ENCODE peak calls at places on chromosome 15, in four cellular contexts. Z, S, M and G are unnamed samples. For H3K27me3, the result is how much of the 10 kb centered on the place peaks cover.

GRCh38 chr15:73899197-73900128 is 26.1 kb downstream of the TBC1D21 start:
- DNase-seq in Z (no peak), S (no peak), M (no peak), G (no peak)

GRCh38 chr15:78570710-78571109 is 5.4 kb downstream of the CHRNA5 start:
- DNase-seq in Z (no peak), S (no peak), M (no peak), G (no peak)

GRCh38 chr15:74141591-74141990 is 11.2 kb downstream of the ISLR2 start:
- DNase-seq in Z (no peak), S (no peak), M (no peak), G (no peak)

GRCh38 chr15:61660579-61660978 is 399.7 kb downstream of the VPS13C start:
- DNase-seq in Z (no peak), S (no peak), M (peak), G (no peak)

GRCh38 chr15:95129589-95129988 is 898.2 kb downstream of the MCTP2 start:
- DNase-seq in Z (no peak), S (peak), M (peak), G (no peak)

GRCh38 chr15:44735482-44736260 is 657 bp upstream of the TRIM69 start:
- DNase-seq in Z (no peak), S (peak), M (no peak), G (no peak)

GRCh38 chr15:77584201-77584600 is 48.5 kb downstream of the LINGO1 start:
- DNase-seq in Z (no peak), S (no peak), M (no peak), G (no peak)

GRCh38 chr15:89666147-89666857 is 11.0 kb upstream of the KIF7 start:
- DNase-seq in Z (no peak), S (no peak), M (no peak), G (no peak)

GRCh38 chr15:27850961-27851636 is 248.0 kb downstream of the OCA2 start:
- DNase-seq in Z (no peak), S (no peak), M (no peak), G (no peak)

GRCh38 chr15:72365844-72366243 is 10.0 kb downstream of the HEXA start:
- DNase-seq in Z (no peak), S (no peak), M (no peak), G (no peak)

GRCh38 chr15:42184736-42185135 is 23.4 kb downstream of the VPS39 start:
- DNase-seq in Z (no peak), S (no peak), M (no peak), G (no peak)

GRCh38 chr15:81356252-81356651 is 17.8 kb downstream of the TMC3 start:
- DNase-seq in Z (no peak), S (no peak), M (no peak), G (no peak)

GRCh38 chr15:65416845-65417416 is 5.8 kb downstream of the IGDCC4 start:
- DNase-seq in Z (no peak), S (peak), M (no peak), G (no peak)

GRCh38 chr15:101597360-101597928 is 54.7 kb downstream of the TM2D3 start:
- DNase-seq in Z (no peak), S (no peak), M (no peak), G (no peak)

GRCh38 chr15:25783607-25784131 is 79.5 kb downstream of the ATP10A start:
- DNase-seq in Z (no peak), S (no peak), M (no peak), G (no peak)

GRCh38 chr15:62848631-62849050 is 193.9 kb upstream of the TPM1 start:
- DNase-seq in Z (no peak), S (no peak), M (no peak), G (no peak)

GRCh38 chr15:66042624-66043023 is 173.3 kb downstream of the RAB11A start:
- DNase-seq in Z (no peak), S (no peak), M (no peak), G (no peak)

GRCh38 chr15:94858011-94858410 is 626.6 kb downstream of the MCTP2 start:
- DNase-seq in Z (no peak), S (no peak), M (no peak), G (no peak)

GRCh38 chr15:78140296-78140695 is 8.9 kb upstream of the IDH3A start:
- DNase-seq in Z (no peak), S (no peak), M (no peak), G (no peak)

GRCh38 chr15:35934383-35935049 is 388.6 kb upstream of the DPH6 start:
- DNase-seq in Z (no peak), S (no peak), M (no peak), G (no peak)

GRCh38 chr15:95842576-95842975 is 487.9 kb upstream of the NR2F2 start:
- DNase-seq in Z (no peak), S (no peak), M (no peak), G (no peak)

GRCh38 chr15:72382146-72382545 is 6.3 kb upstream of the HEXA start:
- DNase-seq in Z (no peak), S (no peak), M (no peak), G (no peak)

GRCh38 chr15:65189102-65189740 is 4.1 kb upstream of the CLPX start:
- DNase-seq in Z (no peak), S (no peak), M (no peak), G (no peak)

GRCh38 chr15:58512522-58512921 is 80.7 kb downstream of the LIPC start:
- DNase-seq in Z (no peak), S (no peak), M (no peak), G (no peak)

GRCh38 chr15:39564972-39565665 is 15.8 kb upstream of the THBS1 start:
- DNase-seq in Z (no peak), S (no peak), M (no peak), G (no peak)

GRCh38 chr15:67089218-67090193 is 24.1 kb downstream of the SMAD3 start:
- DNase-seq in Z (no peak), S (no peak), M (no peak), G (no peak)

GRCh38 chr15:101434032-101434920 is 55.2 kb downstream of the PCSK6 start:
- DNase-seq in Z (no peak), S (no peak), M (no peak), G (no peak)

GRCh38 chr15:28891588-28891987 is 5.8 kb downstream of the APBA2 start:
- DNase-seq in Z (no peak), S (no peak), M (no peak), G (no peak)

GRCh38 chr15:78537266-78537665 is 3.0 kb upstream of the PSMA4 start:
- DNase-seq in Z (no peak), S (no peak), M (no peak), G (no peak)

DNA sequence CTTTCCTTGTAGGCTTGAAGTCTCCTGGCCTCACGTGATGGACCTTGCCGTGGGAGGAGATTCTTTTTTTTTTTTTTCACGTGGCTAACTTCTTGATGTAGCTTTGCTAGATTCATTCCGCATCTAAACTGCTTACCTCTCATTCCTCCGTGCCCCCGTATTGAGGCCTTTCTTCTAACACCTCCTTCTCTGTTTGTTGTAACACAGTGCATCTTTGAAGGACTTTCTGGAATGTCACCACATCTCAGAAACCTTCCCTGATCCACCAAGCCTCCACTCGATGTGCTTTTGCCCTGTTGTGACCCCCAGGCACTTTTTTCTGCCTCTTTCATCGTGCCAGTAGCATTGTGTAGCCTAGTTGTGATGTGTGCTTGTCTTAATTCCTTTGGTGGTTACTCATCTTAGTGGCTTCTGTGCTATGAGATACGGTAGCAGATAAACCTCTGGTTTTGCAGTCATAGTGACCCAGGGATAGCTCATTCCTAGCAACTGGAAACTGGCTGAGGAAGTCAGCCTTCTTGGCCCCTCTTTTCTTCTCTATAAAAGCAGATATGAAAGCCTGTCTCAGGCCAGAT is 1.6 kb upstream of the BNC1 start:
- DNase-seq in Z (no peak), S (no peak), M (peak), G (no peak)
- H3K27me3 ChIP-seq in Z (under half), S (under half), M (under half), G (half or more)

GRCh38 chr15:86079491-86080266 is at the start of gene AGBL1:
- DNase-seq in Z (no peak), S (no peak), M (no peak), G (peak)
- H3K4me3 ChIP-seq in Z (no peak), S (no peak), M (no peak), G (no peak)

GRCh38 chr15:48402778-48403177 is 71.5 kb downstream of the DUT start:
- DNase-seq in Z (no peak), S (no peak), M (no peak), G (no peak)

GRCh38 chr15:48396020-48396419 is 64.8 kb downstream of the DUT start:
- DNase-seq in Z (no peak), S (no peak), M (no peak), G (no peak)

GRCh38 chr15:48395532-48396011 is 64.3 kb downstream of the DUT start:
- DNase-seq in Z (no peak), S (peak), M (peak), G (no peak)

GRCh38 chr15:48397841-48398240 is 66.6 kb downstream of the DUT start:
- DNase-seq in Z (no peak), S (peak), M (no peak), G (peak)

GRCh38 chr15:48400086-48400485 is 68.9 kb downstream of the DUT start:
- DNase-seq in Z (no peak), S (no peak), M (no peak), G (no peak)
- H3K27me3 ChIP-seq in Z (under half), S (under half), M (under half), G (under half)

DNA sequence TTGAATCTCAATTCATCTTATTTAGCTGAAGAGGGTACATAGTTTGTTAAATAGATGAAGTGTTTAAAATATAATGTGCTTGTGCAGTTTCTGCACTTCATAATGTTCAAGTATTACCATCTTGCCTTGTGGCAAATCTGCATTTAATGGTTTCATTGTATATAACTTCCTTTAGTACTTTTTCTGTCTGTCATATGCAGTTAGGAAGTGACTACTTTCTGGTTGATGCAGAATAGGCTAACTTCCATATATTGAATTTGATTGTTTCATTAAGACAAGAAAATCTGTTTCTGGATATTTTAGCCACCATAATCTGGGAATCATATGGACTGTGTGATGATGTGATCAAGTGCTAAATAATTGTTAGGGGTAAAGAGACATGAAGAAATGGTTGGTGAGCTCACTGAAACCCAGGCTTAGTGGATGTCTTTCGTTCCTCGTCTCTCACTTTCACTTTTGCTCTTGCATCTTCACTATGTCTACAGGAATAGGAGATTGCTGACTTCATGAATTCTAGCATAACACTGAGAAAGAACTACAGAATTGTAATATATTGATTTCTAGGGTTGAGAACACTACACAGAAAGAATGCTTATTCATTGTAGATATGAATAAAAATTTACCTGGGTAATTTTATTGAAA is 3.5 kb upstream of the MNS1 start:
- DNase-seq in Z (no peak), S (no peak), M (no peak), G (no peak)
- H3K4me3 ChIP-seq in Z (peak), S (no peak), M (no peak), G (peak)

DNA sequence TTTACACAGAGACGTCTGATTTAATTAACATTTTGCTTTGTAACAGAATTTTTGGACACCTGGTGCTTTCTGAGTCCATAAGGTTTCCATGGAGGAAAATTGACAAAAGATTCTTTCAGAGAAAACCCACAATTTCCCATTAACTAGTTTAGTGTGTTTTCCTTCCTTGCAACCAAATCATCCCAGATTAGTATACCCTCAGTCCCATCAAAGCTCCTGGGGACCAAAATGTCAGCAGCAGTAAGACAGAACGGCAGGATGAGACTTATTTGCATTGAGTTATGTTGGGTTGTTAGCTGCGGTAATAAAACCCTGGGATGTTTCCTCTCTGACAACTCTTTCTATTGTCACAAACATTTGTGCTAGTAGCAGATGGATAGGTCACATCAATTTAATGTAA is 32.4 kb upstream of the VPS33B start:
- DNase-seq in Z (no peak), S (no peak), M (no peak), G (no peak)
- H3K27me3 ChIP-seq in Z (under half), S (under half), M (under half), G (under half)

DNA sequence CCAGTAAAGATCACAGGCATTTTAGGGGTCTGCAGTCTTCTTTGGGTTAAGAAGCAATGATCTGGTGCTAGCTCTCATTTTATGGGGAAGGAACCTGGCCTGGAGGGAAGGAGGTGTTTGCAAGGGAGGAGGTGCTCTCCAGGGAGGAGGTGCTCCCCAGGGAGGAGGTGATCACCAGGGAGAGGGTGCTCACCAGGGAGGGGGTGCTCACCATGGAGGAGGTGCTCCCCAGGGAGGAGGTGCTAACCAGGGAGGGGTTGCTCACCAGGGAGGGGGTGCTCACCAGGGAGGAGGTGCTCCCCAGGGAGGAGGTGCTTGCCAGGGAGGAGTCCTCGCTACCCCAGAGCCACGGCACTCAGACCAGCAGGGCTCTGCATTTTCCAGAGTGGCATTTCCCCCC is 115.7 kb downstream of the TLE3 start:
- DNase-seq in Z (no peak), S (no peak), M (no peak), G (no peak)
- H3K4me3 ChIP-seq in Z (no peak), S (no peak), M (no peak), G (no peak)

DNA sequence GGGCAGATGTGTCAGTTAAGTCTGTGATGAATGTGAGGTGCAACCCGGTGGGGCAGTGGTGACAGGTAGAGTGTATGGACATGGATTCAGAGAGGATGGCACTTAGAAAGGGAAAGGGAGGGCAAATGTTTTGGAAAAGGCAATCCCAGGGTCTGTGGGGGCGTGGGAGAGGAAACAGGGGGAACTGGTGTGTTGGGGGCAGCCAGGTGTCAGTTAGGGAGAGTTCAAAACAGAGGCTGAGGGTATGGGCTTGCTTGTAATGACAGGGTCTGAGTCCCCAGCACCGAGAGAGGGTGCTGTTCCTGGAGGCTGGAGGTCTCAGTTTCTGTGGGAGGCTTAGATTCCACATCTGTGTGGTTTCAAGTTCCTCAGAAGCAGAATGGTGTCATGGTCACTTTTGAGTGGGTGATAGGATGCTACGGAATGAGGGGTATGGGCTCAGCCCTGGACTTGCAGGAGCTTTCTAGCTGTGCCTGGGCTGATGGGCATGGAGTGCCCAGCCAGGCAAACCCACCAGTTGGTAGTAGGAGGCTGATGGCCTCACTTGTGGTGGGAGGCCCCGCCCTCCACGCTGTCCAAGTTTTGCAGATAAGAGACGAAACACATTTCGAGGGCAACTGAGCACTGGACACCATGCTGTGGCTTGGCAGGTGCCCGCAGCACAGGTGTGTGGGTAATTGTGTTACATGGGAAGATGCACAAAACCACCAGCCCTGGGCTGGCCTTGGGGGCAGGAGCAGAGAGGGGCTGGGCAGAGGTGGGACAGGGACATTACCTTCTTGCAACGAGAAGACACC is 209.5 kb downstream of the RPLP1 start:
- DNase-seq in Z (no peak), S (no peak), M (no peak), G (no peak)
- H3K27me3 ChIP-seq in Z (under half), S (under half), M (under half), G (under half)

GRCh38 chr15:48176957-48177356 is 1.1 kb downstream of the MYEF2 start:
- DNase-seq in Z (no peak), S (no peak), M (no peak), G (no peak)
- H3K4me3 ChIP-seq in Z (peak), S (peak), M (peak), G (peak)

DNA sequence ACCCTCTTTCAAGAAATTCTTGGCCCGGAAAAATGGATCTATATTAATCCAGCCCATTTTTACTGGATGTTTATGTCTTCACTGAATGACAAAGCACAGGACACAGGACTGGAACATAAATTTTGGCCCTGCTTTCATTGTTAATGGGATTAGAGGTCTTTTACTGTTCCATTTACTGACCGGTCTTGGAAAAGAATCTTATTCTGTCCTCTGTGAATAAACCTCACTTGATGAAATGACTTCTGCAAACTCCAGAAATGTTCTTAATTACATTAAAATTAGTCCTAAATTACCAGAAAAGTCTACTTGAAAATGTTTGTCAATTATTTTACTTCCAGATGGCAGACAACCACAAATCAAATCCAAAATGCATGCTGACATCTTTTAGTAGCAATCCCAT is 79.3 kb upstream of the SLC24A5 start:
- DNase-seq in Z (no peak), S (no peak), M (no peak), G (no peak)
- H3K27me3 ChIP-seq in Z (under half), S (under half), M (under half), G (under half)